ENCODE peak calls at places on chromosomes 12 and 14, in six cellular contexts. One of them, this sample, is unnamed.

GRCh38 chr14:68103841-68104240 is 284.3 kb downstream of the RAD51B start:
- DNase-seq in breast epithelium: no peak
- DNase-seq in progenitor cell of endocrine pancreas: no peak
- DNase-seq in WERI-Rb-1: no peak
- DNase-seq in heart right ventricle: no peak
- DNase-seq in cardiac fibroblast: no peak
- DNase-seq in this sample: no peak

GRCh38 chr12:57619434-57620244 is 8.4 kb downstream of the ARHGEF25 start:
- DNase-seq in progenitor cell of endocrine pancreas: no peak
- DNase-seq in cardiac fibroblast: no peak
- DNase-seq in breast epithelium: no peak
- DNase-seq in WERI-Rb-1: peak
- DNase-seq in heart right ventricle: peak
- DNase-seq in this sample: no peak

GRCh38 chr14:101123639-101124525 is 220.4 kb upstream of the RTL1 start:
- DNase-seq in progenitor cell of endocrine pancreas: no peak
- DNase-seq in WERI-Rb-1: no peak
- DNase-seq in breast epithelium: peak
- DNase-seq in cardiac fibroblast: no peak
- DNase-seq in heart right ventricle: no peak
- DNase-seq in this sample: no peak

GRCh38 chr12:92665496-92665895 is 37.3 kb upstream of the PLEKHG7 start:
- DNase-seq in WERI-Rb-1: no peak
- DNase-seq in cardiac fibroblast: no peak
- DNase-seq in heart right ventricle: no peak
- DNase-seq in progenitor cell of endocrine pancreas: no peak
- DNase-seq in breast epithelium: no peak
- DNase-seq in this sample: no peak

GRCh38 chr14:32808574-32809098 is 130.0 kb upstream of the NPAS3 start:
- DNase-seq in heart right ventricle: no peak
- DNase-seq in breast epithelium: no peak
- DNase-seq in progenitor cell of endocrine pancreas: no peak
- DNase-seq in cardiac fibroblast: peak
- DNase-seq in WERI-Rb-1: no peak
- DNase-seq in this sample: no peak

GRCh38 chr12:28759334-28759733 is 389.7 kb upstream of the FAR2 start:
- DNase-seq in progenitor cell of endocrine pancreas: no peak
- DNase-seq in WERI-Rb-1: no peak
- DNase-seq in cardiac fibroblast: no peak
- DNase-seq in heart right ventricle: no peak
- DNase-seq in breast epithelium: no peak
- DNase-seq in this sample: no peak

GRCh38 chr14:97336816-97337215 is 539.6 kb downstream of the VRK1 start:
- DNase-seq in breast epithelium: no peak
- DNase-seq in heart right ventricle: no peak
- DNase-seq in cardiac fibroblast: no peak
- DNase-seq in WERI-Rb-1: no peak
- DNase-seq in progenitor cell of endocrine pancreas: no peak
- DNase-seq in this sample: no peak

GRCh38 chr12:123990512-123990911 is 17.5 kb downstream of the ZNF664 start:
- DNase-seq in cardiac fibroblast: peak
- DNase-seq in WERI-Rb-1: no peak
- DNase-seq in breast epithelium: no peak
- DNase-seq in heart right ventricle: no peak
- DNase-seq in progenitor cell of endocrine pancreas: no peak
- DNase-seq in this sample: no peak

GRCh38 chr12:86256169-86256568 is at the start of gene MGAT4C:
- DNase-seq in breast epithelium: no peak
- DNase-seq in cardiac fibroblast: no peak
- DNase-seq in progenitor cell of endocrine pancreas: no peak
- DNase-seq in heart right ventricle: no peak
- DNase-seq in WERI-Rb-1: no peak
- DNase-seq in this sample: no peak

GRCh38 chr12:52794479-52795331 is 1.2 kb downstream of the KRT3 start:
- DNase-seq in progenitor cell of endocrine pancreas: no peak
- DNase-seq in cardiac fibroblast: no peak
- DNase-seq in breast epithelium: no peak
- DNase-seq in WERI-Rb-1: no peak
- DNase-seq in heart right ventricle: no peak
- DNase-seq in this sample: no peak

GRCh38 chr14:105529506-105530445 is 3.4 kb downstream of the TMEM121 start:
- DNase-seq in cardiac fibroblast: no peak
- DNase-seq in breast epithelium: no peak
- DNase-seq in progenitor cell of endocrine pancreas: no peak
- DNase-seq in heart right ventricle: no peak
- DNase-seq in WERI-Rb-1: no peak
- DNase-seq in this sample: no peak

GRCh38 chr14:34649344-34649743 is 19.4 kb upstream of the SNX6 start:
- DNase-seq in heart right ventricle: no peak
- DNase-seq in breast epithelium: no peak
- DNase-seq in WERI-Rb-1: no peak
- DNase-seq in cardiac fibroblast: peak
- DNase-seq in progenitor cell of endocrine pancreas: no peak
- DNase-seq in this sample: no peak

GRCh38 chr14:74508844-74509428 is 15.4 kb downstream of the ISCA2 start:
- DNase-seq in progenitor cell of endocrine pancreas: no peak
- DNase-seq in cardiac fibroblast: no peak
- DNase-seq in breast epithelium: no peak
- DNase-seq in WERI-Rb-1: no peak
- DNase-seq in heart right ventricle: no peak
- DNase-seq in this sample: no peak

GRCh38 chr12:20212036-20212435 is 156.3 kb upstream of the PDE3A start:
- DNase-seq in cardiac fibroblast: peak
- DNase-seq in heart right ventricle: no peak
- DNase-seq in breast epithelium: no peak
- DNase-seq in WERI-Rb-1: no peak
- DNase-seq in progenitor cell of endocrine pancreas: no peak
- DNase-seq in this sample: no peak

GRCh38 chr14:104937694-104938365 is 13.2 kb downstream of the PLD4 start:
- DNase-seq in breast epithelium: no peak
- DNase-seq in heart right ventricle: no peak
- DNase-seq in WERI-Rb-1: no peak
- DNase-seq in progenitor cell of endocrine pancreas: no peak
- DNase-seq in cardiac fibroblast: no peak
- DNase-seq in this sample: no peak

GRCh38 chr14:93832076-93832475 is 43.8 kb upstream of the PRIMA1 start:
- DNase-seq in progenitor cell of endocrine pancreas: no peak
- DNase-seq in cardiac fibroblast: no peak
- DNase-seq in heart right ventricle: no peak
- DNase-seq in breast epithelium: no peak
- DNase-seq in WERI-Rb-1: no peak
- DNase-seq in this sample: no peak

GRCh38 chr14:99248761-99249171 is 23.2 kb downstream of the BCL11B start:
- DNase-seq in heart right ventricle: no peak
- DNase-seq in progenitor cell of endocrine pancreas: no peak
- DNase-seq in cardiac fibroblast: no peak
- DNase-seq in WERI-Rb-1: no peak
- DNase-seq in breast epithelium: no peak
- DNase-seq in this sample: no peak
- TF ChIP-seq CTCF in heart right ventricle: no peak
- TF ChIP-seq CTCF in progenitor cell of endocrine pancreas: no peak
- TF ChIP-seq CTCF in cardiac fibroblast: no peak
- TF ChIP-seq CTCF in WERI-Rb-1: no peak
- TF ChIP-seq CTCF in breast epithelium: no peak
- TF ChIP-seq CTCF in this sample: no peak

GRCh38 chr14:88439088-88439487 is 53.6 kb downstream of the SPATA7 start:
- DNase-seq in cardiac fibroblast: no peak
- DNase-seq in progenitor cell of endocrine pancreas: no peak
- DNase-seq in WERI-Rb-1: no peak
- DNase-seq in heart right ventricle: no peak
- DNase-seq in breast epithelium: no peak
- DNase-seq in this sample: no peak

GRCh38 chr14:88437659-88438058 is 52.2 kb downstream of the SPATA7 start:
- DNase-seq in breast epithelium: no peak
- DNase-seq in heart right ventricle: no peak
- DNase-seq in cardiac fibroblast: peak
- DNase-seq in progenitor cell of endocrine pancreas: no peak
- DNase-seq in WERI-Rb-1: peak
- DNase-seq in this sample: no peak
- TF ChIP-seq CTCF in breast epithelium: no peak
- TF ChIP-seq CTCF in heart right ventricle: no peak
- TF ChIP-seq CTCF in cardiac fibroblast: peak
- TF ChIP-seq CTCF in progenitor cell of endocrine pancreas: no peak
- TF ChIP-seq CTCF in WERI-Rb-1: no peak
- TF ChIP-seq CTCF in this sample: no peak

GRCh38 chr12:90945070-90945649 is 9.8 kb downstream of the CCER1 start:
- DNase-seq in cardiac fibroblast: peak
- DNase-seq in breast epithelium: no peak
- DNase-seq in progenitor cell of endocrine pancreas: no peak
- DNase-seq in heart right ventricle: no peak
- DNase-seq in WERI-Rb-1: no peak
- DNase-seq in this sample: no peak
- TF ChIP-seq CTCF in cardiac fibroblast: peak
- TF ChIP-seq CTCF in breast epithelium: no peak
- TF ChIP-seq CTCF in progenitor cell of endocrine pancreas: peak
- TF ChIP-seq CTCF in heart right ventricle: no peak
- TF ChIP-seq CTCF in WERI-Rb-1: no peak
- TF ChIP-seq CTCF in this sample: peak

DNA sequence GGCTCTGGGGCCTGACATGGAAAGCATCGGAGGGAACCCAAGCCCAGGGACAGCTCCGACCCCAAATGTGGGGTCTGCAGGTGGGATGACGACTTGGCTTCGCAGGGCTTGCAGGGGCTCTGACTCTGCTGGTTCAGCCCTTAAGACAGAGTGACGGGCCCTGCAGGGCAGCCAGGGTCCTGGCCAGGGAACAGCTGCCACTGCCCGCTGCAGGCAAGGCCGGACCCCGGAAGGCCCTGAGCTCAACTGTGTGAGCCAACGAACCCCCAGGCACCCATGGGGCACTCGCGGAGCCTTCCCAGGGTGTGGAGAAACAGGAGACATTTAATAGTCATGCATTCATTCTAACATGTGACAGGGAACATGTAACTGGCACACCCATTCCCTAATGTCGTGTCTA is 120.7 kb downstream of the PIWIL1 start:
- DNase-seq in WERI-Rb-1: no peak
- DNase-seq in progenitor cell of endocrine pancreas: no peak
- DNase-seq in heart right ventricle: no peak
- DNase-seq in breast epithelium: no peak
- DNase-seq in cardiac fibroblast: no peak
- DNase-seq in this sample: no peak
- TF ChIP-seq CTCF in WERI-Rb-1: no peak
- TF ChIP-seq CTCF in progenitor cell of endocrine pancreas: no peak
- TF ChIP-seq CTCF in heart right ventricle: no peak
- TF ChIP-seq CTCF in breast epithelium: no peak
- TF ChIP-seq CTCF in cardiac fibroblast: no peak
- TF ChIP-seq CTCF in this sample: no peak

DNA sequence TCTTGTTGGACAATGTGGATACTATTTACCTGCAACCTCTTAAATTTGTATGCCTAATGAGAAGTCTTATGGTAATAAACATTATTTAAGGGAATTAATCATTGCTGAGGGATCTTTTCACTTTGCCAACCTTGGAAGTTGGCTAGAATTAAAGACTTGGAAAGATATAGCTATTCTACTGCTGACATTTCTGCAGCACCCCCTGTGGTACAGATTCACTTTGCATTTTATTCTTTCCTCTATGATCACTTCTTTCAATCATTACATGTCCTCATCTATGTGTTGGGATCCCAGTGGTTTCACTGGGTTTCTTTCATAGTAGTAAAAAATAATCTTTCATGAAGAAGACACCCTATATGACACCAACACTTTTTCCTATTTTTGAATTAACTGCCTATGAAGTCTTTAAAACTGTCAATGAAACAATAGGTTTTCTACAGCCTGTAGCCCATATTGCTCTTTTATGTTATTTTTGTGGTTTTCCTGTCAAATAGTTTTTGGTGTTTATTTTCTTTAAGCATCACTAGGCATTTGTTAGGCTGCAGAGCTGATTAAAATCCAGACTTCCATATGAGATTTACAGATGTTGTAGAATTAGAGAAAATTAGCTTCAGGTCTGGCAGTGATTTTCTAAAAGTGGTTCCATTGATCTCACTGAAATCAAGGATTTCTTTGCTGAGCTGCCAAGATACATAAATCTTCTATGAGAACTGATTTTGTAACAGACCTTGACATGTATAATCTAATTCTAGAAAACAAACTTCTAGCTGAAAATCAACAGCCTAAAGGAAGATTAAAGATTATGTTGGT is 256.1 kb downstream of the NAV3 start:
- DNase-seq in WERI-Rb-1: no peak
- DNase-seq in progenitor cell of endocrine pancreas: no peak
- DNase-seq in cardiac fibroblast: no peak
- DNase-seq in breast epithelium: no peak
- DNase-seq in heart right ventricle: no peak
- DNase-seq in this sample: no peak
- TF ChIP-seq CTCF in WERI-Rb-1: no peak
- TF ChIP-seq CTCF in progenitor cell of endocrine pancreas: peak
- TF ChIP-seq CTCF in cardiac fibroblast: peak
- TF ChIP-seq CTCF in breast epithelium: no peak
- TF ChIP-seq CTCF in heart right ventricle: no peak
- TF ChIP-seq CTCF in this sample: no peak

DNA sequence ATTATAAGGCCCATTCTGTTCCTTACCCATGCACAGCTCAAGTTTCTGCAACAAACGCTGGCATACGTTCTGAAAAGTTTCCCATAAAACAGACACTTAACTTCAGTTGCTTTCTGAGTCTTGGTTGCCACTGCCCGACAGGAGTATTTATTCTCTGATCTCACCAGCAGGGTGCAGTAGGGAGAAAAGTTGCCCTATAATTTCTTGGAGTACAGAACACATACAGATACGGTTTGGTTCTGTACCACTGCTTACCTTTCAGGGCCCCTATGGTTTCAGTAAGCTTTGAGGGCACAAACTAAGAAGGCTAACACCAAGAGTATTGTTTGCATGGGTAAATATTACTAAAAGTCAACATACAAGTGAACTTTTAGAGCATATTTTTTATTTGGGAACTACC is 77.9 kb downstream of the SPATA7 start:
- DNase-seq in progenitor cell of endocrine pancreas: no peak
- DNase-seq in cardiac fibroblast: no peak
- DNase-seq in breast epithelium: no peak
- DNase-seq in WERI-Rb-1: peak
- DNase-seq in heart right ventricle: no peak
- DNase-seq in this sample: no peak
- TF ChIP-seq CTCF in progenitor cell of endocrine pancreas: peak
- TF ChIP-seq CTCF in cardiac fibroblast: peak
- TF ChIP-seq CTCF in breast epithelium: no peak
- TF ChIP-seq CTCF in WERI-Rb-1: peak
- TF ChIP-seq CTCF in heart right ventricle: no peak
- TF ChIP-seq CTCF in this sample: peak

This sample was measured in gastrocnemius medialis.